ENCODE peak calls at places on chromosomes 6 and 20, in four cellular contexts. X is HL-60, U is small intestine, J is fibroblast of mammary gland. V is an unnamed sample.

GRCh38 chr6:151330130-151330715 is 61.1 kb downstream of the ZBTB2 start:
- DNase-seq in X (no peak), U (no peak), J (peak), V (peak)

GRCh38 chr6:131937703-131938631 is 13.2 kb downstream of the CCN2 start:
- DNase-seq in X (no peak), U (no peak), J (peak), V (peak)

GRCh38 chr20:32779500-32780215 is 17.5 kb downstream of the DNMT3B start:
- DNase-seq in U (no peak), J (no peak), X (no peak), V (no peak)

GRCh38 chr20:370151-370600 is 10.4 kb upstream of the TRIB3 start:
- DNase-seq in X (no peak), J (no peak), U (no peak), V (no peak)

GRCh38 chr6:33856655-33857054 is 52.9 kb upstream of the MLN start:
- DNase-seq in U (peak), J (no peak), X (peak), V (no peak)

GRCh38 chr6:75932067-75932466 is 140.4 kb downstream of the IMPG1 start:
- DNase-seq in X (no peak), U (peak), J (peak), V (no peak)

GRCh38 chr20:41956316-41957050 is 338.3 kb upstream of the CHD6 start:
- DNase-seq in U (peak), X (no peak), J (peak), V (no peak)

GRCh38 chr6:169092375-169092774 is 161.3 kb downstream of the THBS2 start:
- DNase-seq in J (peak), X (no peak), U (no peak), V (no peak)

GRCh38 chr20:48747840-48748416 is 79.9 kb downstream of the PREX1 start:
- DNase-seq in U (no peak), J (no peak), X (no peak), V (no peak)

GRCh38 chr6:84811351-84811750 is 47.0 kb upstream of the TBX18 start:
- DNase-seq in U (no peak), J (no peak), X (no peak), V (no peak)

GRCh38 chr6:17227403-17227802 is 53.8 kb upstream of the RBM24 start:
- DNase-seq in J (no peak), X (no peak), U (no peak), V (no peak)

GRCh38 chr6:40389176-40389767 is 197.9 kb downstream of the LRFN2 start:
- DNase-seq in J (no peak), U (no peak), X (no peak), V (no peak)

GRCh38 chr6:31246051-31246495 is 25.8 kb downstream of the HLA-C start:
- DNase-seq in J (peak), X (no peak), U (peak), V (peak)

GRCh38 chr20:7285918-7286556 is 518.6 kb downstream of the BMP2 start:
- DNase-seq in X (peak), J (peak), U (peak), V (peak)

GRCh38 chr20:23116301-23117089 is 30.4 kb upstream of the CD93 start:
- DNase-seq in J (peak), X (peak), U (no peak), V (peak)

GRCh38 chr6:165986647-165987482 is 180.8 kb downstream of the TBXT start:
- DNase-seq in X (no peak), J (peak), U (no peak), V (no peak)

GRCh38 chr6:156423829-156424228 is 353.3 kb upstream of the ARID1B start:
- DNase-seq in X (no peak), J (no peak), U (no peak), V (no peak)

GRCh38 chr6:51514396-51515051 is 572.9 kb downstream of the PKHD1 start:
- DNase-seq in X (no peak), J (peak), U (no peak), V (no peak)

GRCh38 chr6:148855744-148856143 is 108.9 kb downstream of the UST start:
- DNase-seq in X (no peak), J (no peak), U (no peak), V (no peak)

GRCh38 chr6:93784794-93785757 is 365.7 kb upstream of the EPHA7 start:
- DNase-seq in X (no peak), U (no peak), J (peak), V (no peak)
- H3K4me3 ChIP-seq in X (no peak), U (no peak), J (peak), V (no peak)

GRCh38 chr6:46882622-46883021 is 39.1 kb downstream of the ADGRF5 start:
- DNase-seq in X (no peak), U (no peak), J (no peak), V (no peak)
- H3K4me3 ChIP-seq in X (no peak), U (no peak), J (no peak), V (no peak)

DNA sequence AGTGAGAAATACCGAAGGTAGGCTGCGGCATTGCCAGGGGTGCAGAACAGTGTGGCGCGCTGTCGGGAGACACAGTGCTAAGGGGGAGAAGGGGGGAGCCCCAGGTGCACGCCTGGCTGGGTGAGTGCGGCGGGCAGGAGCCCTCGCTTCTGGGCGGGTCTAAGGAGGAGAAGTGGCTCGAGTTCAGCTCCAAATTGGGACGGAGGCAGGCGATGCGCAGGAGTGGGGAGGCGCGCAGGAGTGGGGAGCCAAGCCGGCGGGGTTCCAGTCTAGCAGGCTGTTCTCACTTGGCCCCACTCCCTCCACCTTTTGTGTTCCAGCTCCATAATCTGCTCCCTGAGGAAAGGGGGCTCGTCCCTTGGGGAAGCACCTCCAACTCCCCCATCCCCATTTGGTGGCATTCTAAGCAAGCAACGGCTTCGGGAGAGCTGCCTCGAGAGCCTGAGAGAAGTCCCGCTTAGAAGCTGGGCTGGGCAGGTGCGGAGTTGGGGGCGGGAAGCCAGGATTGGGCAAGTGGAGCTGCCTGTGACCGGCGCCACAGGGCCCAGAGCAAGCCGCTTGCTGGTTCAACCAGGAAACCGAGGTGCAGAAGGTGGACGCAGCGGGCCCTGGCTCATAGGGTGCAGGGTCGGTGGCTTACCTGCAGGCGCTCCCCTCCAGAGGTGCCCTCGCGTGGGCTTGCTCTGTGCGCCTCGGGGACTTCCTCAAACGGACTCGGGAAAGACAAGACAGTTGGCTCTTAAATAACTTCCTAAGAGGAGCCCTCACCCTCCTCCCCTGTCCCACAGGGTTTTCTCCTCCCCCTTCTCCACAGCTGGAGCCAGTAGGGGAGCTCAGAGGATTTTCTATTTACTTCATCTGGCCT is at the start of gene F13A1:
- DNase-seq in X (no peak), J (no peak), U (no peak), V (no peak)
- H3K4me3 ChIP-seq in X (peak), J (no peak), U (no peak), V (no peak)

GRCh38 chr6:1388927-1389790 is at the start of gene FOXF2:
- DNase-seq in X (no peak), J (no peak), U (no peak), V (no peak)
- H3K4me3 ChIP-seq in X (no peak), J (peak), U (peak), V (peak)

DNA sequence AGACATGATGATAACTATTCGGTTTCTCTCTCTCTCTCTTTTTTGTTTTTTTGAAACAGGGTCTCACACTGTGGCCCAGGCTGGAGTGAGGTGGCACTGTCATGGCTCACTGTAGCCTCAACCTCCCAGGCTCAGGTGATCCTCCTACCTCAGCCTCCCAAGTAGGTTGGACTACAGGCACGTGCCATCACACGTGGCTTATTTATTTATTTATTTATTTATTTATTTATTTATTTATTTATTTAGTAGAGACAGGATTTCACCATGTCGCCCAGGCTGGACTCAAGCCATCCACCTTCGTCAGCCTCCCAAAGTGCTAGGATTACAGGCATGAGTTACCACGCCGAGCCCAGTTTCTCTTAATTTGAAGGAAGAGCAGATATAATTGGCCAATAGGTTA is 427.9 kb upstream of the JAG1 start:
- DNase-seq in X (no peak), J (no peak), U (no peak), V (no peak)
- H3K4me3 ChIP-seq in X (no peak), J (no peak), U (no peak), V (no peak)

GRCh38 chr6:119040229-119040628 is 38.2 kb downstream of the FAM184A start:
- DNase-seq in U (no peak), X (no peak), J (no peak), V (no peak)
- H3K4me3 ChIP-seq in U (no peak), X (no peak), J (no peak), V (no peak)

GRCh38 chr6:41586564-41586963 is 40.4 kb downstream of the FOXP4 start:
- DNase-seq in U (no peak), J (no peak), X (no peak), V (no peak)
- H3K4me3 ChIP-seq in U (no peak), J (no peak), X (no peak), V (no peak)

GRCh38 chr6:54801669-54802068 is 44.9 kb upstream of the FAM83B start:
- DNase-seq in X (peak), U (peak), J (peak), V (peak)
- H3K4me3 ChIP-seq in X (no peak), U (no peak), J (no peak), V (no peak)

GRCh38 chr20:24472426-24472825 is 3.0 kb downstream of the SYNDIG1 start:
- DNase-seq in U (no peak), J (no peak), X (no peak), V (no peak)

GRCh38 chr20:24468401-24469115 is 871 bp upstream of the SYNDIG1 start:
- DNase-seq in X (no peak), J (no peak), U (no peak), V (no peak)

GRCh38 chr20:24470782-24471582 is 1.6 kb downstream of the SYNDIG1 start:
- DNase-seq in J (no peak), U (no peak), X (no peak), V (no peak)

GRCh38 chr20:24469116-24470030 is at the start of gene SYNDIG1:
- DNase-seq in X (no peak), J (no peak), U (no peak), V (no peak)

GRCh38 chr20:24470031-24470781 is 777 bp downstream of the SYNDIG1 start:
- DNase-seq in X (no peak), J (no peak), U (no peak), V (no peak)
- H3K4me3 ChIP-seq in X (no peak), J (no peak), U (no peak), V (no peak)

GRCh38 chr20:51195419-51195901 is 172.6 kb upstream of the KCNG1 start:
- DNase-seq in X (no peak), U (no peak), J (peak), V (no peak)

GRCh38 chr20:51195990-51196389 is 173.1 kb upstream of the KCNG1 start:
- DNase-seq in J (no peak), X (no peak), U (no peak), V (no peak)

GRCh38 chr20:51198876-51199523 is 176.1 kb upstream of the KCNG1 start:
- DNase-seq in U (no peak), J (no peak), X (no peak), V (no peak)

GRCh38 chr20:51198238-51198637 is 175.3 kb upstream of the KCNG1 start:
- DNase-seq in J (no peak), X (no peak), U (no peak), V (no peak)

GRCh38 chr20:51196991-51197651 is 174.2 kb upstream of the KCNG1 start:
- DNase-seq in X (no peak), U (no peak), J (no peak), V (no peak)
- H3K4me3 ChIP-seq in X (no peak), U (no peak), J (no peak), V (no peak)

V was measured in AG04450.